ENCODE peak calls at places on chromosomes 3 and 15, in six cellular contexts. One of them, this sample, is unnamed.
A peak's percentile ranks its signal among the peaks of the same experiment; 100 is the strongest.

GRCh38 chr3:48503406-48504050 is 446 bp downstream of the SHISA5 start:
- DNase-seq in GM13976: peak; percentile 27
- DNase-seq in H9: peak; percentile 62
- DNase-seq in brain microvascular endothelial cell: peak; percentile 29
- DNase-seq in tibial nerve: peak; percentile 43
- DNase-seq in coronary artery: no peak
- DNase-seq in this sample: peak; percentile 43

GRCh38 chr3:175433026-175433668 is 574.0 kb downstream of the NAALADL2 start:
- DNase-seq in tibial nerve: no peak
- DNase-seq in coronary artery: no peak
- DNase-seq in brain microvascular endothelial cell: peak; percentile 11
- DNase-seq in GM13976: no peak
- DNase-seq in H9: no peak
- DNase-seq in this sample: no peak

GRCh38 chr3:7307410-7307809 is 446.5 kb downstream of the GRM7 start:
- DNase-seq in brain microvascular endothelial cell: no peak
- DNase-seq in GM13976: no peak
- DNase-seq in H9: no peak
- DNase-seq in tibial nerve: no peak
- DNase-seq in coronary artery: no peak
- DNase-seq in this sample: no peak

GRCh38 chr3:13780432-13781173 is 99.3 kb downstream of the WNT7A start:
- DNase-seq in coronary artery: no peak
- DNase-seq in tibial nerve: no peak
- DNase-seq in brain microvascular endothelial cell: no peak
- DNase-seq in GM13976: no peak
- DNase-seq in H9: no peak
- DNase-seq in this sample: no peak

GRCh38 chr3:99607151-99607550 is 31.2 kb upstream of the COL8A1 start:
- DNase-seq in tibial nerve: no peak
- DNase-seq in H9: no peak
- DNase-seq in GM13976: no peak
- DNase-seq in brain microvascular endothelial cell: no peak
- DNase-seq in coronary artery: no peak
- DNase-seq in this sample: no peak

GRCh38 chr3:48088056-48088748 is 72.0 kb upstream of the MAP4 start:
- DNase-seq in GM13976: peak; percentile 33
- DNase-seq in brain microvascular endothelial cell: peak; percentile 8
- DNase-seq in tibial nerve: no peak
- DNase-seq in H9: peak; percentile 38
- DNase-seq in coronary artery: peak; percentile 77
- DNase-seq in this sample: no peak

GRCh38 chr15:29071193-29071906 is 185.6 kb downstream of the APBA2 start:
- DNase-seq in brain microvascular endothelial cell: no peak
- DNase-seq in GM13976: no peak
- DNase-seq in tibial nerve: no peak
- DNase-seq in H9: no peak
- DNase-seq in coronary artery: no peak
- DNase-seq in this sample: no peak

GRCh38 chr3:45754461-45754860 is 41.9 kb downstream of the SLC6A20 start:
- DNase-seq in tibial nerve: no peak
- DNase-seq in GM13976: no peak
- DNase-seq in coronary artery: no peak
- DNase-seq in brain microvascular endothelial cell: no peak
- DNase-seq in H9: no peak
- DNase-seq in this sample: no peak

GRCh38 chr3:188954590-188955208 is 217.1 kb upstream of the TPRG1 start:
- DNase-seq in brain microvascular endothelial cell: peak; percentile 80
- DNase-seq in H9: peak; percentile 80
- DNase-seq in GM13976: peak; percentile 64
- DNase-seq in coronary artery: peak; percentile 86
- DNase-seq in tibial nerve: peak; percentile 68
- DNase-seq in this sample: peak; percentile 86

GRCh38 chr3:197501496-197501878 is 54.3 kb downstream of the BDH1 start:
- DNase-seq in coronary artery: no peak
- DNase-seq in brain microvascular endothelial cell: no peak
- DNase-seq in H9: no peak
- DNase-seq in tibial nerve: no peak
- DNase-seq in GM13976: peak; percentile 42
- DNase-seq in this sample: no peak

GRCh38 chr3:143648708-143649107 is 199.6 kb downstream of the SLC9A9 start:
- DNase-seq in GM13976: no peak
- DNase-seq in coronary artery: no peak
- DNase-seq in H9: peak; percentile 40
- DNase-seq in tibial nerve: no peak
- DNase-seq in brain microvascular endothelial cell: no peak
- DNase-seq in this sample: peak; percentile 39

GRCh38 chr15:99446565-99447496 is 119.0 kb upstream of the MEF2A start:
- DNase-seq in tibial nerve: no peak
- DNase-seq in GM13976: peak; percentile 12
- DNase-seq in H9: peak; percentile 38
- DNase-seq in brain microvascular endothelial cell: no peak
- DNase-seq in coronary artery: peak; percentile 62
- DNase-seq in this sample: no peak

GRCh38 chr3:109275702-109276293 is 40.5 kb downstream of the DPPA2 start:
- DNase-seq in coronary artery: no peak
- DNase-seq in brain microvascular endothelial cell: peak; percentile 48
- DNase-seq in GM13976: no peak
- DNase-seq in tibial nerve: no peak
- DNase-seq in H9: peak; percentile 56
- DNase-seq in this sample: peak; percentile 55

GRCh38 chr3:50177346-50177745 is 14.1 kb upstream of the GNAT1 start:
- DNase-seq in brain microvascular endothelial cell: no peak
- DNase-seq in GM13976: no peak
- DNase-seq in coronary artery: no peak
- DNase-seq in tibial nerve: peak; percentile 41
- DNase-seq in H9: no peak
- DNase-seq in this sample: no peak

GRCh38 chr3:47012342-47013230 is 33.1 kb downstream of the NBEAL2 start:
- DNase-seq in coronary artery: peak; percentile 66
- DNase-seq in brain microvascular endothelial cell: no peak
- DNase-seq in H9: peak; percentile 28
- DNase-seq in tibial nerve: no peak
- DNase-seq in GM13976: no peak
- DNase-seq in this sample: no peak

GRCh38 chr3:9497821-9498565 is 55.6 kb downstream of the LHFPL4 start:
- DNase-seq in tibial nerve: no peak
- DNase-seq in brain microvascular endothelial cell: peak; percentile 9
- DNase-seq in H9: no peak
- DNase-seq in GM13976: no peak
- DNase-seq in coronary artery: no peak
- DNase-seq in this sample: no peak

GRCh38 chr3:108103040-108103751 is 12.4 kb upstream of the CD47 start:
- DNase-seq in tibial nerve: no peak
- DNase-seq in brain microvascular endothelial cell: no peak
- DNase-seq in GM13976: no peak
- DNase-seq in coronary artery: no peak
- DNase-seq in H9: peak; percentile 56
- DNase-seq in this sample: no peak

GRCh38 chr15:62209322-62209721 is 44.2 kb upstream of the C2CD4B start:
- DNase-seq in coronary artery: no peak
- DNase-seq in tibial nerve: no peak
- DNase-seq in GM13976: no peak
- DNase-seq in brain microvascular endothelial cell: no peak
- DNase-seq in H9: no peak
- DNase-seq in this sample: no peak

GRCh38 chr3:13546667-13547171 is 2.2 kb upstream of the FBLN2 start:
- DNase-seq in tibial nerve: no peak
- DNase-seq in GM13976: no peak
- DNase-seq in coronary artery: no peak
- DNase-seq in brain microvascular endothelial cell: peak; percentile 81
- DNase-seq in H9: peak; percentile 52
- DNase-seq in this sample: peak; percentile 55

GRCh38 chr3:41202834-41203345 is 3.6 kb downstream of the CTNNB1 start:
- DNase-seq in H9: no peak
- DNase-seq in coronary artery: no peak
- DNase-seq in brain microvascular endothelial cell: peak; percentile 66
- DNase-seq in tibial nerve: no peak
- DNase-seq in GM13976: no peak
- DNase-seq in this sample: no peak

GRCh38 chr15:68595761-68596160 is 17.0 kb downstream of the CORO2B start:
- DNase-seq in GM13976: no peak
- DNase-seq in H9: no peak
- DNase-seq in tibial nerve: no peak
- DNase-seq in brain microvascular endothelial cell: no peak
- DNase-seq in coronary artery: no peak
- DNase-seq in this sample: peak; percentile 7

GRCh38 chr3:186060222-186060621 is 48.7 kb downstream of the ETV5 start:
- DNase-seq in coronary artery: no peak
- DNase-seq in tibial nerve: no peak
- DNase-seq in H9: no peak
- DNase-seq in brain microvascular endothelial cell: no peak
- DNase-seq in GM13976: peak; percentile 35
- DNase-seq in this sample: no peak

GRCh38 chr15:28118083-28118482 is 19.0 kb upstream of the OCA2 start:
- DNase-seq in H9: no peak
- DNase-seq in coronary artery: no peak
- DNase-seq in tibial nerve: no peak
- DNase-seq in brain microvascular endothelial cell: no peak
- DNase-seq in GM13976: no peak
- DNase-seq in this sample: no peak

GRCh38 chr3:2765002-2765579 is 345.1 kb downstream of the IL5RA start:
- DNase-seq in GM13976: no peak
- DNase-seq in H9: peak; percentile 41
- DNase-seq in tibial nerve: no peak
- DNase-seq in coronary artery: no peak
- DNase-seq in brain microvascular endothelial cell: no peak
- DNase-seq in this sample: no peak

GRCh38 chr3:114861666-114862065 is 285.4 kb downstream of the ZBTB20 start:
- DNase-seq in coronary artery: no peak
- DNase-seq in GM13976: no peak
- DNase-seq in brain microvascular endothelial cell: no peak
- DNase-seq in H9: no peak
- DNase-seq in tibial nerve: no peak
- DNase-seq in this sample: no peak

GRCh38 chr15:68053997-68054657 is at the start of gene PIAS1:
- DNase-seq in H9: peak; percentile 96
- DNase-seq in brain microvascular endothelial cell: peak; percentile 89
- DNase-seq in GM13976: peak; percentile 98
- DNase-seq in tibial nerve: peak; percentile 87
- DNase-seq in coronary artery: peak; percentile 96
- DNase-seq in this sample: peak; percentile 97

GRCh38 chr3:14784087-14784596 is 34.6 kb upstream of the FGD5 start:
- DNase-seq in tibial nerve: no peak
- DNase-seq in GM13976: no peak
- DNase-seq in brain microvascular endothelial cell: no peak
- DNase-seq in coronary artery: peak; percentile 65
- DNase-seq in H9: peak; percentile 61
- DNase-seq in this sample: peak; percentile 77

GRCh38 chr15:58467722-58468436 is 36.1 kb downstream of the LIPC start:
- DNase-seq in tibial nerve: no peak
- DNase-seq in H9: no peak
- DNase-seq in brain microvascular endothelial cell: no peak
- DNase-seq in coronary artery: no peak
- DNase-seq in GM13976: no peak
- DNase-seq in this sample: no peak
- TF ChIP-seq CTCF in tibial nerve: no peak
- TF ChIP-seq CTCF in H9: no peak
- TF ChIP-seq CTCF in brain microvascular endothelial cell: no peak
- TF ChIP-seq CTCF in coronary artery: no peak
- TF ChIP-seq CTCF in GM13976: no peak
- TF ChIP-seq CTCF in this sample: no peak

GRCh38 chr3:19146685-19147650 is 1.3 kb upstream of the KCNH8 start:
- DNase-seq in GM13976: peak; percentile 79
- DNase-seq in brain microvascular endothelial cell: peak; percentile 49
- DNase-seq in H9: peak; percentile 97
- DNase-seq in coronary artery: peak; percentile 75
- DNase-seq in tibial nerve: peak; percentile 35
- DNase-seq in this sample: peak; percentile 93
- TF ChIP-seq CTCF in GM13976: no peak
- TF ChIP-seq CTCF in brain microvascular endothelial cell: peak; percentile 71
- TF ChIP-seq CTCF in H9: peak; percentile 55
- TF ChIP-seq CTCF in coronary artery: no peak
- TF ChIP-seq CTCF in tibial nerve: peak; percentile 40
- TF ChIP-seq CTCF in this sample: peak; percentile 62

GRCh38 chr15:50124557-50125080 is 5.6 kb upstream of the ATP8B4 start:
- DNase-seq in coronary artery: no peak
- DNase-seq in brain microvascular endothelial cell: no peak
- DNase-seq in H9: no peak
- DNase-seq in tibial nerve: no peak
- DNase-seq in GM13976: no peak
- DNase-seq in this sample: no peak

GRCh38 chr15:50127255-50127777 is 8.3 kb upstream of the ATP8B4 start:
- DNase-seq in tibial nerve: no peak
- DNase-seq in H9: no peak
- DNase-seq in coronary artery: no peak
- DNase-seq in brain microvascular endothelial cell: no peak
- DNase-seq in GM13976: no peak
- DNase-seq in this sample: no peak

GRCh38 chr15:50131617-50132016 is 12.6 kb upstream of the ATP8B4 start:
- DNase-seq in H9: no peak
- DNase-seq in GM13976: no peak
- DNase-seq in coronary artery: no peak
- DNase-seq in tibial nerve: no peak
- DNase-seq in brain microvascular endothelial cell: no peak
- DNase-seq in this sample: no peak

GRCh38 chr15:50126072-50126471 is 7.0 kb upstream of the ATP8B4 start:
- DNase-seq in brain microvascular endothelial cell: no peak
- DNase-seq in coronary artery: no peak
- DNase-seq in H9: no peak
- DNase-seq in tibial nerve: no peak
- DNase-seq in GM13976: no peak
- DNase-seq in this sample: no peak

GRCh38 chr15:50128266-50128665 is 9.2 kb upstream of the ATP8B4 start:
- DNase-seq in coronary artery: no peak
- DNase-seq in tibial nerve: peak; percentile 60
- DNase-seq in GM13976: no peak
- DNase-seq in brain microvascular endothelial cell: no peak
- DNase-seq in H9: peak; percentile 38
- DNase-seq in this sample: no peak
- TF ChIP-seq CTCF in coronary artery: no peak
- TF ChIP-seq CTCF in tibial nerve: no peak
- TF ChIP-seq CTCF in GM13976: no peak
- TF ChIP-seq CTCF in brain microvascular endothelial cell: peak; percentile 30
- TF ChIP-seq CTCF in H9: peak; percentile 49
- TF ChIP-seq CTCF in this sample: no peak

DNA sequence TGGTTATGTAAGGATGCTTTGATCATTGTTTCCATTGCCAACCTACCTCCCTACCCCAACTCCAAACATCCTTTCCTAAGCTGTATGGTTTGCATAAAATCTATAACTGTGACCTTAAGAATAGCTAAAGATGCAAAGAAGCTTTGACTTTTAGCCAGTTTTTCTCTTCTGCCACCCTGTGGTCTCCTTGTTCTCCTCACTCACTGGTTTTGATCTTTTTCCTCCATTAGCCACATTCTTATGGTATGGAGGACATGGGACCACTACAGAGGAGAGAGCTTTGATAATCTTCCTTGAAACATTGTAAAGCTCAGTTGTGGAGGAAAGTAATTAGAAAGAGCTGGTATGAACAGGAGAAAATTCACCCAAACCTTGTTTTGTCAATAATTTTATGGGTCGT is 115.9 kb downstream of the NEK11 start:
- DNase-seq in tibial nerve: no peak
- DNase-seq in H9: no peak
- DNase-seq in coronary artery: no peak
- DNase-seq in GM13976: no peak
- DNase-seq in brain microvascular endothelial cell: no peak
- DNase-seq in this sample: no peak
- TF ChIP-seq CTCF in tibial nerve: no peak
- TF ChIP-seq CTCF in H9: no peak
- TF ChIP-seq CTCF in coronary artery: no peak
- TF ChIP-seq CTCF in GM13976: no peak
- TF ChIP-seq CTCF in brain microvascular endothelial cell: peak; percentile 24
- TF ChIP-seq CTCF in this sample: no peak

GRCh38 chr3:171972965-171973364 is 66.4 kb upstream of the FNDC3B start:
- DNase-seq in tibial nerve: peak; percentile 40
- DNase-seq in H9: no peak
- DNase-seq in GM13976: no peak
- DNase-seq in coronary artery: no peak
- DNase-seq in brain microvascular endothelial cell: no peak
- DNase-seq in this sample: no peak
- TF ChIP-seq CTCF in tibial nerve: no peak
- TF ChIP-seq CTCF in H9: no peak
- TF ChIP-seq CTCF in GM13976: no peak
- TF ChIP-seq CTCF in coronary artery: no peak
- TF ChIP-seq CTCF in brain microvascular endothelial cell: no peak
- TF ChIP-seq CTCF in this sample: no peak